ENCODE peak calls at places on chromosome 19, in five cellular contexts. F is CD4-positive, alpha-beta T cell; P is NCI-H1105; O is Kasumi-1; S is NCI-H146. H is an unnamed sample.

GRCh38 chr19:2453431-2454025 is 3.2 kb downstream of the LMNB2 start:
- DNase-seq in F (no peak), P (no peak), S (no peak), O (no peak), H (no peak)

GRCh38 chr19:19319725-19320361 is 466 bp downstream of the SUGP1 start:
- DNase-seq in S (no peak), F (no peak), O (peak; percentile 5), P (no peak), H (no peak)

GRCh38 chr19:2343289-2343982 is 15.0 kb downstream of the SPPL2B start:
- DNase-seq in S (no peak), P (no peak), O (no peak), F (no peak), H (no peak)

GRCh38 chr19:12314553-12314952 is 18.9 kb downstream of the ZNF563 start:
- DNase-seq in F (no peak), S (no peak), O (no peak), P (no peak), H (no peak)

GRCh38 chr19:29552454-29553280 is 26.9 kb downstream of the VSTM2B start:
- DNase-seq in S (no peak), O (no peak), F (no peak), P (no peak), H (no peak)

GRCh38 chr19:35328851-35329285 is at the start of gene CD22:
- DNase-seq in O (peak; percentile 78), F (no peak), P (no peak), S (no peak), H (no peak)

GRCh38 chr19:39173502-39173991 is 23.2 kb upstream of the NCCRP1 start:
- DNase-seq in P (no peak), F (no peak), O (no peak), S (no peak), H (no peak)

GRCh38 chr19:29694669-29695627 is 20.1 kb downstream of the C19orf12 start:
- DNase-seq in P (no peak), O (peak; percentile 44), F (peak; percentile 75), S (peak; percentile 41), H (peak; percentile 73)

GRCh38 chr19:6204212-6204611 is 68.7 kb downstream of the ACSBG2 start:
- DNase-seq in P (no peak), S (no peak), F (no peak), O (no peak), H (no peak)

GRCh38 chr19:4369109-4369887 is 25.9 kb downstream of the MPND start:
- DNase-seq in P (no peak), O (no peak), F (peak; percentile 47), S (no peak), H (peak; percentile 83)

GRCh38 chr19:58559275-58560006 is 1.0 kb upstream of the UBE2M start:
- DNase-seq in S (no peak), O (no peak), F (no peak), P (no peak), H (peak; percentile 65)

GRCh38 chr19:1068111-1069001 is 1.4 kb downstream of the ARHGAP45 start:
- DNase-seq in S (no peak), O (peak; percentile 21), F (peak; percentile 72), P (no peak), H (peak; percentile 70)

GRCh38 chr19:49534632-49535385 is 7.0 kb downstream of the RCN3 start:
- DNase-seq in O (peak; percentile 69), S (no peak), P (no peak), F (no peak), H (no peak)

GRCh38 chr19:28963481-28964245 is 249.3 kb downstream of the UQCRFS1 start:
- DNase-seq in S (no peak), F (no peak), P (no peak), O (no peak), H (no peak)

GRCh38 chr19:33295621-33296472 is 6.5 kb downstream of the CEBPA start:
- DNase-seq in S (no peak), F (no peak), P (no peak), O (no peak), H (no peak)

GRCh38 chr19:48329167-48329891 is 4.0 kb downstream of the EMP3 start:
- DNase-seq in S (no peak), O (peak; percentile 34), P (no peak), F (peak; percentile 18), H (peak; percentile 31)

GRCh38 chr19:18460900-18461299 is 23.0 kb upstream of the ISYNA1 start:
- DNase-seq in P (no peak), S (no peak), O (no peak), F (no peak), H (no peak)

GRCh38 chr19:7925171-7925837 is 631 bp downstream of the CTXN1 start:
- DNase-seq in P (peak; percentile 79), S (peak; percentile 71), F (peak; percentile 65), O (peak; percentile 59), H (peak; percentile 71)

GRCh38 chr19:14167594-14168138 is 31.3 kb upstream of the ASF1B start:
- DNase-seq in S (no peak), O (no peak), F (no peak), P (no peak), H (no peak)

GRCh38 chr19:38650911-38651584 is 3.6 kb downstream of the ACTN4 start:
- DNase-seq in O (peak; percentile 7), F (no peak), P (no peak), S (no peak), H (no peak)

GRCh38 chr19:39448271-39448670 is 2.9 kb downstream of the SUPT5H start:
- DNase-seq in P (no peak), S (no peak), O (no peak), F (no peak), H (no peak)

GRCh38 chr19:31553112-31553843 is 204.0 kb upstream of the TSHZ3 start:
- DNase-seq in O (no peak), S (no peak), F (no peak), P (no peak), H (no peak)

GRCh38 chr19:18834644-18834984 is 2.9 kb downstream of the UPF1 start:
- DNase-seq in P (no peak), S (no peak), O (no peak), F (no peak), H (no peak)